ENCODE peak calls at places on chromosomes 5 and 9, in five cellular contexts. K, G, Q, Z and B are unnamed samples.

GRCh38 chr5:33341316-33341715 is 99.4 kb upstream of the TARS1 start:
- DNase-seq in K (no peak), G (no peak), Q (no peak), Z (no peak), B (no peak)

GRCh38 chr5:129972774-129973173 is 68.5 kb downstream of the CHSY3 start:
- DNase-seq in K (no peak), G (no peak), Q (no peak), Z (no peak), B (no peak)

GRCh38 chr9:9299134-9299533 is 1313.7 kb downstream of the PTPRD start:
- DNase-seq in K (no peak), G (no peak), Q (no peak), Z (no peak), B (no peak)

GRCh38 chr5:168423971-168424370 is 62.3 kb upstream of the RARS1 start:
- DNase-seq in K (no peak), G (no peak), Q (no peak), Z (no peak), B (no peak)

GRCh38 chr9:13487936-13488335 is 208.4 kb upstream of the MPDZ start:
- DNase-seq in K (no peak), G (no peak), Q (no peak), Z (no peak), B (no peak)

GRCh38 chr5:132754947-132755346 is 7.7 kb downstream of the CCNI2 start:
- DNase-seq in K (no peak), G (no peak), Q (no peak), Z (peak), B (peak)

GRCh38 chr9:35728041-35728971 is 3.7 kb downstream of the TLN1 start:
- DNase-seq in K (peak), G (peak), Q (no peak), Z (peak), B (peak)

GRCh38 chr5:109326864-109327263 is 82.9 kb downstream of the PJA2 start:
- DNase-seq in K (no peak), G (no peak), Q (no peak), Z (no peak), B (no peak)

GRCh38 chr5:55445817-55446216 is 88.9 kb downstream of the PLPP1 start:
- DNase-seq in K (no peak), G (no peak), Q (no peak), Z (no peak), B (no peak)

GRCh38 chr5:180815241-180816031 is 12.8 kb upstream of the MGAT1 start:
- DNase-seq in K (no peak), G (no peak), Q (no peak), Z (no peak), B (no peak)

GRCh38 chr5:150590979-150591411 is 49.5 kb upstream of the SYNPO start:
- DNase-seq in K (peak), G (peak), Q (no peak), Z (no peak), B (no peak)